ENCODE peak calls at places on chromosomes 4 and X, in four cellular contexts. B, I, X and Z are unnamed samples.

GRCh38 chr4:7165874-7166201 is 26.5 kb upstream of the SORCS2 start:
- DNase-seq in I (no peak), X (no peak), B (no peak), Z (no peak)

GRCh38 chr4:11777447-11777846 is 348.8 kb upstream of the HS3ST1 start:
- DNase-seq in B (no peak), I (no peak), X (no peak), Z (no peak)

GRCh38 chr4:105060628-105061027 is 86.0 kb upstream of the TET2 start:
- DNase-seq in I (no peak), B (no peak), X (no peak), Z (no peak)

GRCh38 chr4:174222266-174222872 is 61.1 kb downstream of the FBXO8 start:
- DNase-seq in B (peak; percentile 29), X (peak; percentile 28), I (peak; percentile 53), Z (no peak)

GRCh38 chrX:37371578-37371981 is 22.4 kb downstream of the PRRG1 start:
- DNase-seq in X (no peak), B (no peak), I (no peak), Z (no peak)

GRCh38 chrX:84340981-84341380 is 153.0 kb upstream of the RPS6KA6 start:
- DNase-seq in X (no peak), B (peak; percentile 20), I (no peak), Z (no peak)

GRCh38 chr4:97984545-97985131 is 158.6 kb downstream of the STPG2 start:
- DNase-seq in X (peak; percentile 13), B (no peak), I (peak; percentile 19), Z (no peak)

GRCh38 chr4:142846729-142847606 is 867 bp upstream of the INPP4B start:
- DNase-seq in I (no peak), B (no peak), X (peak; percentile 57), Z (peak; percentile 26)

GRCh38 chr4:181234951-181235350 is 1008.3 kb upstream of the TENM3 start:
- DNase-seq in I (no peak), X (no peak), B (no peak), Z (no peak)

GRCh38 chr4:180028682-180029081 is 2214.5 kb upstream of the TENM3 start:
- DNase-seq in X (peak; percentile 53), B (no peak), I (peak; percentile 76), Z (peak; percentile 8)

GRCh38 chr4:54913751-54914526 is 211.5 kb downstream of the KDR start:
- DNase-seq in B (no peak), X (no peak), I (no peak), Z (no peak)

GRCh38 chr4:48129307-48130014 is 4.6 kb downstream of the TXK start:
- DNase-seq in I (no peak), B (no peak), X (peak; percentile 7), Z (no peak)

GRCh38 chr4:24743931-24744330 is 51.4 kb upstream of the SOD3 start:
- DNase-seq in X (no peak), B (no peak), I (no peak), Z (no peak)

GRCh38 chrX:101219116-101219839 is at the start of gene DRP2:
- DNase-seq in I (no peak), B (no peak), X (no peak), Z (no peak)

GRCh38 chrX:130082244-130083106 is 27.8 kb downstream of the ELF4 start:
- DNase-seq in B (no peak), I (no peak), X (no peak), Z (no peak)

GRCh38 chrX:153635788-153636668 is 11.0 kb upstream of the DUSP9 start:
- DNase-seq in I (peak; percentile 49), B (no peak), X (peak; percentile 69), Z (no peak)

GRCh38 chr4:7620814-7621176 is 186.1 kb upstream of the PSAPL1 start:
- DNase-seq in B (no peak), X (no peak), I (no peak), Z (no peak)

GRCh38 chr4:140448162-140448561 is 20.7 kb upstream of the CLGN start:
- DNase-seq in B (no peak), I (no peak), X (peak; percentile 16), Z (peak; percentile 48)

GRCh38 chr4:4333265-4333706 is 43.2 kb downstream of the ZBTB49 start:
- DNase-seq in B (peak; percentile 75), X (no peak), I (peak; percentile 35), Z (no peak)

GRCh38 chrX:16999275-16999674 is 52.8 kb downstream of the REPS2 start:
- DNase-seq in X (no peak), I (no peak), B (no peak), Z (no peak)

GRCh38 chr4:7857238-7857701 is 82.4 kb downstream of the AFAP1 start:
- DNase-seq in I (peak; percentile 74), B (peak; percentile 83), X (no peak), Z (no peak)

GRCh38 chr4:141133146-141134006 is at the start of gene RNF150:
- DNase-seq in B (peak; percentile 83), I (peak; percentile 88), X (peak; percentile 82), Z (peak; percentile 69)

GRCh38 chrX:40552768-40553167 is 28.0 kb upstream of the ATP6AP2 start:
- DNase-seq in I (no peak), X (peak; percentile 24), B (no peak), Z (no peak)

GRCh38 chr4:146582864-146583263 is 55.8 kb upstream of the POU4F2 start:
- DNase-seq in I (peak; percentile 53), B (no peak), X (no peak), Z (peak; percentile 6)

GRCh38 chr4:82744284-82744963 is 54.2 kb downstream of the SCD5 start:
- DNase-seq in B (no peak), I (peak; percentile 9), X (no peak), Z (peak; percentile 28)

GRCh38 chrX:47854474-47854873 is 17.8 kb downstream of the ZNF81 start:
- DNase-seq in X (no peak), B (peak; percentile 24), I (peak; percentile 52), Z (no peak)

GRCh38 chrX:14056201-14056600 is 26.5 kb upstream of the GEMIN8 start:
- DNase-seq in X (no peak), I (no peak), B (no peak), Z (no peak)

GRCh38 chrX:153900806-153901752 is 3.4 kb upstream of the AVPR2 start:
- DNase-seq in I (peak; percentile 64), B (peak; percentile 75), X (peak; percentile 44), Z (no peak)

DNA sequence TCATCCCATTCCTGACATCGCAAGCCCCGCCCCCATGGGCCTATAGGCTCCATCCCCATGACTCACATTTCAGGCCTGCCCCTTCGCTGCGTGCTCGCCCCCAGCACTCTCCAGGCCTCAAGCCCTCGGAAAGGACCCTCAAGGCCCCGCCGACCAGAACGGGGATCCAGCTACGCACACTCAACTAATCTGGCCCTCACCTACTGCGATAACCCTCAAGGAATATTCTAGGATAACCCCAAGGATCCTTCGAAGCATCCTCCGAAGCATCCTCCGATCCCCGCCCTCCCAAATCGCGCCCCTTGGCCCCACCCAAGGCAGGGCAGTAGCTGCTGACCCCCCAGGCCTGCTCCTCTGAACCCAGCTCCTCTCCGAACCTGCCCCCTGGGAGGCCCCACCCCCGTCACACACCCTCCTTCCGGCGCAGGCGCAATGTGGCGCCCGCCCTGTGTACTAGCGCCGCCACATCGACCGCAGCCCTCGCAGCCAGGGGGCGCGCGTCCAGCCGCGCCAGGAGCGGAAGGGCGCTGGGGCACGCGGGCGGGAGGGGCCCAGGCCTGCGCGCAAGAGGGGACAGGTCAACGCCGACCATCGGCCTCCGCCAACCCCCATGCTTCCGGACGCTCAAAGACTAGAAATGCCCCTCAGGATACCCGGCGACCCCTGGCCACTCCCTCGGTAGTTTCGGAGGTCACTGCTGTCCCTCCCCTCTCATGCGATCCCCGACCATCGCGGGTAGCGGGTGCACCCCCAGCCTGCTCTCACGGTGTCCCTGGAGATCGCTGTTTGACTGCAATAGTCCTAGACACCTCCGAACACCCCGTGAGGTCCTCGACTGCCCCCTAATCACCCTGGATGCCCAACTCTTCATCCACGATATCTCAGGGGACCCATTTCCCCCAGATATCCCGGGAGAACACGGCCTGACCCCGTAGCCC is 6.4 kb upstream of the MAGIX start:
- DNase-seq in B (peak; percentile 88), I (peak; percentile 87), X (peak; percentile 95), Z (peak; percentile 54)
- H3K4me3 ChIP-seq in B (peak overlapping the region; percentile 52), I (peak overlapping the region; percentile 44), X (peak overlapping the region; percentile 63), Z (peak overlapping the region; percentile 54)

DNA sequence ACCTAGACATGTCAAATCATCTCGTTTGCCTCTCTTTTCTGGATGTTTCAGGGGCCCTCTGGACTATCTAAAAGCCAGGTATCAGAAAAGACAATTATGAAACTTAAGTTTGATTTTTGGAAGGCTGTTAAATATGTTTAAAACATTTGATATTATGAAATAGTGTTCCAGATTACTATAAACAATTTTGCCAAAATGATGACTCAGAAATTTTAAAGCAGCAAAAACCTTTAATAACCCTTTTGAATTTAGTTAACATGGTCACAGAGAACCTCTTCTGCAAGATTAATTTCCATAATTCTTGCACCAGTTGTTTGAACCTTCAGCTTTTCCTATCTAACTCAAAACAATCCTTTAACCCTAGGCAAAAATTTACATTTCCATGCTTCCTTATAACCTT is 18.8 kb upstream of the FAM47E start:
- DNase-seq in X (no peak), B (no peak), I (no peak), Z (no peak)
- H3K4me3 ChIP-seq in X (no peak overlapping the region), B (no peak overlapping the region), I (no peak overlapping the region), Z (no peak overlapping the region)

DNA sequence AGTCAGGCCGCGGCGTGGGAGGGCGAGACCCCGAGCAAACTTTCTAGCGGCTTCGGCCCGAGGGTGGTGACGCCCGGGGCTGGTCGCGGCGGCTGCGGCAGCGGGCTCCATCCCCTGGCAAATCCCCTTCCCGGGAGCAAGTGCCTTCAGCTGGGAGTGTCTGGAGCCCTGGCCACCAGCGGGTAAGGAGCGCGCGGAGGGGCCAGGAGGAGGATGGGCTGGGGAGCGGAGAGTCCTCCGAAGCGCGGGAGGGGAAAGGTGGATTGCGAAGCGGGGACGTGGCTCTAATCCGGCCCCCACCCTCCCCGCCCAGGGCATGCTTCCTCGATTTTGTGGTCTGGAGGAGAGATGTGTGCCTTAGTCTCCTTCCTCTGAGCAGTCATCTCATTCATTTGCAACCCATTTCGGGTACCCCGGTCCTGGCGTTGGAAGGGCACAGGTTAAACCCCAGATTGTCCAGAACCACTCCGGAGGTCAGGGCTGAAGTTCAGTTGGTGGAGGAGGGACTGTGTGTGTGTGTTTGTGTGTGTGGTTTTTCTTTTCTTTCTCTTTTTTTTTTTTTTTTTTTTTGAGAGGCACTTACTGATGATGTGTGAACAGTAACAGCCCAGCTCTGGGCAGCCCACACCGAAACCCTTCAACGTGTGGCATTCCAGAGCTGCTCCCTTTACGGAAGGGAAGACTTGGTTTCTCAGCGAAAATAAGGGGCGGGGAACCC is 499 bp downstream of the SGMS2 start:
- DNase-seq in B (peak; percentile 29), I (peak; percentile 55), X (peak; percentile 37), Z (no peak)
- H3K4me3 ChIP-seq in B (peak overlapping the region; percentile 79), I (peak overlapping the region; percentile 68), X (peak overlapping the region; percentile 91), Z (peak overlapping the region; percentile 66)

GRCh38 chrX:7147978-7148824 is at the start of gene PUDP:
- DNase-seq in X (peak; percentile 78), B (peak; percentile 80), I (peak; percentile 86), Z (no peak)
- H3K4me3 ChIP-seq in X (peak within 1 kb of the TSS; percentile 78), B (peak within 1 kb of the TSS; percentile 89), I (peak within 1 kb of the TSS; percentile 61), Z (peak within 1 kb of the TSS; percentile 74)